ENCODE peak calls at places on chromosome 6, in four cellular contexts. K is HCT116, B is HepG2, A is K562. Y is an unnamed sample.

GRCh38 chr6:35897036-35897435 is 23.9 kb downstream of the SRPK1 start:
- DNase-seq in A (no peak), K (no peak), B (no peak), Y (no peak)

GRCh38 chr6:87682310-87682709 is 19.7 kb downstream of the AKIRIN2 start:
- DNase-seq in B (no peak), A (no peak), K (no peak), Y (peak)

GRCh38 chr6:169190144-169190584 is 63.5 kb downstream of the THBS2 start:
- DNase-seq in B (no peak), A (no peak), K (no peak), Y (no peak)

GRCh38 chr6:141413196-141413595 is 719.5 kb upstream of the GJE1 start:
- DNase-seq in A (no peak), K (no peak), B (no peak), Y (no peak)

GRCh38 chr6:124655856-124656255 is 306.4 kb upstream of the RNF217 start:
- DNase-seq in B (no peak), K (no peak), A (no peak), Y (no peak)

GRCh38 chr6:84411060-84411629 is 183.7 kb upstream of the CEP162 start:
- DNase-seq in A (no peak), K (no peak), B (no peak), Y (no peak)

GRCh38 chr6:85015396-85015990 is 251.1 kb upstream of the TBX18 start:
- DNase-seq in B (peak), A (peak), K (peak), Y (peak)

GRCh38 chr6:35496036-35496850 is 636 bp downstream of the TEAD3 start:
- DNase-seq in K (no peak), A (peak), B (peak), Y (peak)

GRCh38 chr6:147852772-147853171 is 344.3 kb downstream of the SAMD5 start:
- DNase-seq in A (no peak), B (no peak), K (no peak), Y (no peak)

GRCh38 chr6:168179702-168180382 is 100.8 kb upstream of the FRMD1 start:
- DNase-seq in K (no peak), B (no peak), A (no peak), Y (no peak)

GRCh38 chr6:35149891-35150566 is 8.9 kb upstream of the TCP11 start:
- DNase-seq in B (no peak), A (peak), K (no peak), Y (no peak)

GRCh38 chr6:19866199-19866872 is 29.2 kb downstream of the ID4 start:
- DNase-seq in K (no peak), A (no peak), B (no peak), Y (no peak)

GRCh38 chr6:148298683-148299082 is 44.0 kb upstream of the SASH1 start:
- DNase-seq in A (no peak), B (no peak), K (no peak), Y (no peak)

GRCh38 chr6:11727995-11728961 is 50.3 kb downstream of the ADTRP start:
- DNase-seq in K (no peak), A (no peak), B (no peak), Y (no peak)

GRCh38 chr6:166097914-166098522 is 69.6 kb downstream of the TBXT start:
- DNase-seq in A (peak), B (peak), K (peak), Y (peak)

GRCh38 chr6:106924699-106925523 is 49.6 kb downstream of the CD24 start:
- DNase-seq in K (no peak), B (peak), A (no peak), Y (no peak)

GRCh38 chr6:37212268-37212667 is 42.3 kb downstream of the PIM1 start:
- DNase-seq in A (no peak), B (no peak), K (no peak), Y (no peak)

GRCh38 chr6:37207903-37208456 is 38.0 kb downstream of the PIM1 start:
- DNase-seq in K (peak), B (peak), A (peak), Y (peak)

GRCh38 chr6:37208793-37209192 is 38.8 kb downstream of the PIM1 start:
- DNase-seq in B (no peak), K (no peak), A (no peak), Y (no peak)

GRCh38 chr6:37209461-37210205 is 39.7 kb downstream of the PIM1 start:
- DNase-seq in K (no peak), B (no peak), A (no peak), Y (no peak)

GRCh38 chr6:37210313-37210898 is 40.5 kb downstream of the PIM1 start:
- DNase-seq in B (peak), K (peak), A (peak), Y (peak)
- TF ChIP-seq ELF1 in B (no peak), K (no peak), A (no peak), Y (no peak)

GRCh38 chr6:121515615-121516265 is 80.3 kb downstream of the GJA1 start:
- DNase-seq in B (no peak), A (no peak), K (no peak), Y (no peak)

GRCh38 chr6:121506761-121507754 is 71.6 kb downstream of the GJA1 start:
- DNase-seq in A (no peak), K (no peak), B (no peak), Y (no peak)

GRCh38 chr6:121505284-121505683 is 69.8 kb downstream of the GJA1 start:
- DNase-seq in A (no peak), B (no peak), K (no peak), Y (no peak)

GRCh38 chr6:121516331-121516730 is 80.9 kb downstream of the GJA1 start:
- DNase-seq in K (no peak), B (no peak), A (no peak), Y (no peak)

DNA sequence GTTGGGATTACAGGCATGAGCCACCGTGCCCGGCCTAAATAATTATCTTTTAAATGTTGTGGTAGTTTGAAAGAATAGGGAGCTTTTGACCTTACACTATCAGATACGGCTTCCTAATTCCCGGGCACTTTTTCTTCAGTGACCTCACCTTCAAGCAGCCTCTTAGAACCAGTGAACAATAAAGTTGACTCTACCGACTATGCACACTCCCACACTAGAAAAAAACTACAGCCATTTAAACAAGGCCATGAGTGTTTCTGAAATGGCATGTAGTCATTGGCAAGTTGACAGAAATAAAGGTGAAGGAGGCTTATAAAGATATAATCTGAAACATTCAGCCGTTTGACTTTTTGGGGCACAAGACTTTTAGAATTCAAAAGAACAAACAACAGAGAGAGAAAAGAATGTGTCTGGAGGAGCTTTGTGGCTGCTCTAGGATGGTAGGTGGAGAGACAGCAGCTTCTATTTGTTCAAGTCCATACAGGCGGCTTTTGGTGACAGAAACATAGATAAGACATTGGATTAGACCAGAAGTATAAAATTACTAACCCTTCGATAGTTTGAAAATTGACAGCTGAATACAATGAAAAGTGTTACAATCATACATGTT is 75.2 kb downstream of the GJA1 start:
- DNase-seq in A (no peak), K (no peak), B (no peak), Y (no peak)
- TF ChIP-seq ELF1 in A (no peak), K (no peak), B (no peak), Y (no peak)

GRCh38 chr6:2432258-2432657 is 186.9 kb upstream of the GMDS start:
- DNase-seq in K (peak), A (no peak), B (no peak), Y (no peak)
- TF ChIP-seq ELF1 in K (no peak), A (no peak), B (no peak), Y (no peak)

GRCh38 chr6:52285174-52286068 is 879 bp upstream of the MCM3 start:
- DNase-seq in A (peak), B (peak), K (no peak), Y (peak)
- TF ChIP-seq ELF1 in A (no peak), B (no peak), K (no peak), Y (no peak)

GRCh38 chr6:159102373-159103160 is 57.8 kb upstream of the TAGAP start:
- DNase-seq in B (no peak), A (no peak), K (no peak), Y (no peak)
- TF ChIP-seq ELF1 in B (no peak), A (no peak), K (no peak), Y (no peak)

Y was measured in SK-N-SH.